ENCODE peak calls at places on chromosomes 2 and 18, in seven cellular contexts. One of them, this sample, is unnamed. For H3K36me3 and H3K27me3, the result is how much of the 10 kb centered on the place peaks cover.

GRCh38 chr18:58004317-58004716 is 39.7 kb upstream of the NEDD4L start:
- DNase-seq in GM23248: peak
- DNase-seq in heart left ventricle: no peak
- DNase-seq in fibroblast of lung: peak
- DNase-seq in neuronal stem cell: no peak
- DNase-seq in stomach: no peak
- DNase-seq in Peyer's patch: no peak
- DNase-seq in this sample: no peak

GRCh38 chr2:62010632-62011276 is 105.3 kb downstream of the COMMD1 start:
- DNase-seq in GM23248: no peak
- DNase-seq in heart left ventricle: no peak
- DNase-seq in neuronal stem cell: no peak
- DNase-seq in Peyer's patch: no peak
- DNase-seq in fibroblast of lung: no peak
- DNase-seq in stomach: no peak
- DNase-seq in this sample: no peak

GRCh38 chr2:117737846-117738245 is 76.6 kb upstream of the DDX18 start:
- DNase-seq in stomach: no peak
- DNase-seq in neuronal stem cell: no peak
- DNase-seq in heart left ventricle: no peak
- DNase-seq in Peyer's patch: no peak
- DNase-seq in fibroblast of lung: no peak
- DNase-seq in GM23248: no peak
- DNase-seq in this sample: no peak

GRCh38 chr2:64454316-64455030 is 511 bp downstream of the LGALSL start:
- DNase-seq in stomach: peak
- DNase-seq in neuronal stem cell: peak
- DNase-seq in GM23248: peak
- DNase-seq in fibroblast of lung: peak
- DNase-seq in Peyer's patch: peak
- DNase-seq in heart left ventricle: peak
- DNase-seq in this sample: peak

GRCh38 chr2:217890445-217890844 is 112.3 kb downstream of the TNS1 start:
- DNase-seq in stomach: no peak
- DNase-seq in heart left ventricle: peak
- DNase-seq in neuronal stem cell: no peak
- DNase-seq in GM23248: peak
- DNase-seq in fibroblast of lung: peak
- DNase-seq in Peyer's patch: no peak
- DNase-seq in this sample: no peak

GRCh38 chr2:97910403-97911209 is 85.1 kb downstream of the TMEM131 start:
- DNase-seq in Peyer's patch: no peak
- DNase-seq in heart left ventricle: no peak
- DNase-seq in stomach: no peak
- DNase-seq in fibroblast of lung: no peak
- DNase-seq in neuronal stem cell: no peak
- DNase-seq in GM23248: no peak
- DNase-seq in this sample: no peak

GRCh38 chr2:133959066-133959465 is 294.8 kb upstream of the MGAT5 start:
- DNase-seq in fibroblast of lung: no peak
- DNase-seq in GM23248: no peak
- DNase-seq in neuronal stem cell: no peak
- DNase-seq in heart left ventricle: no peak
- DNase-seq in Peyer's patch: no peak
- DNase-seq in stomach: no peak
- DNase-seq in this sample: no peak

GRCh38 chr2:32802877-32803276 is 143.9 kb upstream of the LTBP1 start:
- DNase-seq in neuronal stem cell: no peak
- DNase-seq in GM23248: no peak
- DNase-seq in fibroblast of lung: no peak
- DNase-seq in stomach: no peak
- DNase-seq in heart left ventricle: no peak
- DNase-seq in Peyer's patch: no peak
- DNase-seq in this sample: no peak

GRCh38 chr18:75083761-75084160 is 125.2 kb downstream of the PTGR3 start:
- DNase-seq in fibroblast of lung: no peak
- DNase-seq in GM23248: no peak
- DNase-seq in stomach: no peak
- DNase-seq in neuronal stem cell: no peak
- DNase-seq in heart left ventricle: no peak
- DNase-seq in Peyer's patch: no peak
- DNase-seq in this sample: no peak

GRCh38 chr18:75455249-75456183 is 28.0 kb upstream of the SMIM21 start:
- DNase-seq in stomach: no peak
- DNase-seq in heart left ventricle: no peak
- DNase-seq in Peyer's patch: no peak
- DNase-seq in fibroblast of lung: peak
- DNase-seq in GM23248: peak
- DNase-seq in neuronal stem cell: peak
- DNase-seq in this sample: no peak

GRCh38 chr2:101418704-101419663 is 31.7 kb upstream of the CREG2 start:
- DNase-seq in heart left ventricle: peak
- DNase-seq in stomach: peak
- DNase-seq in neuronal stem cell: peak
- DNase-seq in GM23248: peak
- DNase-seq in fibroblast of lung: peak
- DNase-seq in Peyer's patch: peak
- DNase-seq in this sample: peak

GRCh38 chr2:36408198-36408703 is 52.7 kb downstream of the CRIM1 start:
- DNase-seq in heart left ventricle: peak
- DNase-seq in fibroblast of lung: peak
- DNase-seq in stomach: no peak
- DNase-seq in GM23248: no peak
- DNase-seq in Peyer's patch: no peak
- DNase-seq in neuronal stem cell: peak
- DNase-seq in this sample: no peak

GRCh38 chr18:79511671-79512301 is 116.1 kb downstream of the NFATC1 start:
- DNase-seq in fibroblast of lung: no peak
- DNase-seq in stomach: peak
- DNase-seq in neuronal stem cell: no peak
- DNase-seq in Peyer's patch: peak
- DNase-seq in heart left ventricle: peak
- DNase-seq in GM23248: no peak
- DNase-seq in this sample: peak

GRCh38 chr2:167783266-167784070 is 463.9 kb downstream of the STK39 start:
- DNase-seq in GM23248: no peak
- DNase-seq in heart left ventricle: no peak
- DNase-seq in fibroblast of lung: peak
- DNase-seq in neuronal stem cell: no peak
- DNase-seq in stomach: no peak
- DNase-seq in Peyer's patch: no peak
- DNase-seq in this sample: no peak

GRCh38 chr2:23505218-23505983 is 120.4 kb downstream of the KLHL29 start:
- DNase-seq in heart left ventricle: no peak
- DNase-seq in GM23248: no peak
- DNase-seq in stomach: no peak
- DNase-seq in fibroblast of lung: no peak
- DNase-seq in neuronal stem cell: no peak
- DNase-seq in Peyer's patch: no peak
- DNase-seq in this sample: no peak

DNA sequence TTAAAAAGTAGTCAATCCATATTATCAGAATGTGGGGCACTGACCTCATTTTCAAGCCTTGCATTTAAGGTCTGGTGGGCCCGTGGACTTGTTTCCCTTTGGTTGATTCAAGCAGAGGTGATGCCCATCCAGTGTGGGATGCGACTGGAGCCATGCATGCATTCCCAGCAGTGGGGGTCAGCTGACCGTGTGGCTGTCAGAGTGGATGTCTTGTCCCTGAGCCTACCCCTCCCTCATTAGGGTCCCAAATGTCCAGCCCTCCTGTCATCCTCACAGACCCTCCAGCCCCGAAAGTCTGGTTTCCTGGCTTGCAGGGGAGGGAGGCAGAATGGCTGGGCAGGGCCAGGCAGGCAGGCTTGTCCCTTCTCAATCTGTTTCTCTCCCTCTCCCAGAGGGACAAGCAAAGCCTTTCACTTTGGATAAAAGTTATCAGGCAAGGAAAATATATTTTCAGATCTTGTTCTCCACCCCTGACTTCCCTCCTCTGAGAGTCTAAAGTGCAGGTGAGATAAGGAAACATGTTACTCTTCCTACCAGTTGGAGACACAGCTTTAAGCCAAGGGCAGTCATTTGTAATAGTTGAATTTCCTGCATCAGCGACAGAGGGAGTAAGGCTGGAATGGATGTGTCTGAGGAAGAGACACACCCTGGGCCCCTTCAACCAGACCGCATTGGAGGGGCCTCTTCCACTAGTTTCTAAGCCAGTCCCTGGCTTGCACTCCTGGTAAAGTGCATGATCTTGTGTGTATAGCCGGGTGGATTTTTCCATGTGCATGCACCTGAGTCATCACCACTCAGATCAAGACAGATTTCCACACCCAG is 67.1 kb upstream of the SH3RF3 start:
- DNase-seq in GM23248: no peak
- DNase-seq in fibroblast of lung: no peak
- DNase-seq in neuronal stem cell: no peak
- DNase-seq in Peyer's patch: no peak
- DNase-seq in stomach: no peak
- DNase-seq in heart left ventricle: no peak
- DNase-seq in this sample: no peak
- H3K27ac ChIP-seq in GM23248: no peak
- H3K27ac ChIP-seq in fibroblast of lung: no peak
- H3K27ac ChIP-seq in neuronal stem cell: no peak
- H3K27ac ChIP-seq in Peyer's patch: peak
- H3K27ac ChIP-seq in stomach: peak
- H3K27ac ChIP-seq in heart left ventricle: no peak
- H3K27ac ChIP-seq in this sample: no peak

GRCh38 chr18:10490401-10491289 is 35.2 kb upstream of the NAPG start:
- DNase-seq in stomach: no peak
- DNase-seq in fibroblast of lung: no peak
- DNase-seq in neuronal stem cell: no peak
- DNase-seq in GM23248: no peak
- DNase-seq in Peyer's patch: peak
- DNase-seq in heart left ventricle: no peak
- DNase-seq in this sample: peak

GRCh38 chr18:10485475-10485874 is 31.0 kb downstream of the APCDD1 start:
- DNase-seq in heart left ventricle: no peak
- DNase-seq in fibroblast of lung: no peak
- DNase-seq in neuronal stem cell: no peak
- DNase-seq in Peyer's patch: no peak
- DNase-seq in GM23248: no peak
- DNase-seq in stomach: no peak
- DNase-seq in this sample: no peak

GRCh38 chr18:10482985-10483949 is 28.8 kb downstream of the APCDD1 start:
- DNase-seq in GM23248: no peak
- DNase-seq in fibroblast of lung: no peak
- DNase-seq in heart left ventricle: peak
- DNase-seq in Peyer's patch: peak
- DNase-seq in stomach: no peak
- DNase-seq in neuronal stem cell: no peak
- DNase-seq in this sample: no peak

GRCh38 chr18:10487161-10487560 is 32.7 kb downstream of the APCDD1 start:
- DNase-seq in heart left ventricle: no peak
- DNase-seq in stomach: no peak
- DNase-seq in Peyer's patch: no peak
- DNase-seq in GM23248: no peak
- DNase-seq in neuronal stem cell: no peak
- DNase-seq in fibroblast of lung: no peak
- DNase-seq in this sample: no peak

DNA sequence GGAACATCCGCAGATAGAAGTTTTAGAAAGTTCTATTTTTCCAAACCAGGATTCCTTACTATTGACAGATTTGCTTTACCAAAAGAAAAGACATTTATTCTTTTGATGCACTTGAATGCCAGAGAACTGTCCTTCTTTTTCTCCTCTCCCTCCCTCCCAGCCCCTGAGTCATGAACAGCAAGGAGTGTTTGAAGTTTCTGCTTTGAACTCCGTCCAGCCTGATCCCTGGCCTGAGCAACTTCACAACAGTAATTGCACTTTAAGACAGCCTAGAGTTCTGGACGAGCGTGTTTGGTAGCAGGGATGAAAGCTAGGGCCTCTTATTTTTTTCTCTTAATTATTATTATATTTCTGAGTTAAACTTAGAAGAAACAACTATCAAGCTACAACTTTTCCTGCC is 33.6 kb downstream of the APCDD1 start:
- DNase-seq in stomach: no peak
- DNase-seq in Peyer's patch: no peak
- DNase-seq in GM23248: peak
- DNase-seq in fibroblast of lung: peak
- DNase-seq in heart left ventricle: no peak
- DNase-seq in neuronal stem cell: no peak
- DNase-seq in this sample: no peak
- H3K36me3 ChIP-seq in stomach: under half
- H3K36me3 ChIP-seq in Peyer's patch: under half
- H3K36me3 ChIP-seq in GM23248: under half
- H3K36me3 ChIP-seq in fibroblast of lung: under half
- H3K36me3 ChIP-seq in heart left ventricle: under half
- H3K36me3 ChIP-seq in neuronal stem cell: under half
- H3K36me3 ChIP-seq in this sample: under half

GRCh38 chr18:77032121-77032758 is 100.3 kb downstream of the MBP start:
- DNase-seq in stomach: no peak
- DNase-seq in GM23248: no peak
- DNase-seq in neuronal stem cell: no peak
- DNase-seq in heart left ventricle: no peak
- DNase-seq in Peyer's patch: no peak
- DNase-seq in fibroblast of lung: no peak
- DNase-seq in this sample: no peak

GRCh38 chr18:77033575-77033974 is 99.0 kb downstream of the MBP start:
- DNase-seq in GM23248: no peak
- DNase-seq in heart left ventricle: no peak
- DNase-seq in fibroblast of lung: no peak
- DNase-seq in neuronal stem cell: no peak
- DNase-seq in stomach: no peak
- DNase-seq in Peyer's patch: no peak
- DNase-seq in this sample: no peak

GRCh38 chr18:77025831-77026363 is 106.7 kb downstream of the MBP start:
- DNase-seq in fibroblast of lung: no peak
- DNase-seq in neuronal stem cell: no peak
- DNase-seq in Peyer's patch: no peak
- DNase-seq in heart left ventricle: no peak
- DNase-seq in GM23248: no peak
- DNase-seq in stomach: no peak
- DNase-seq in this sample: no peak

GRCh38 chr18:77031662-77032061 is 100.9 kb downstream of the MBP start:
- DNase-seq in GM23248: no peak
- DNase-seq in neuronal stem cell: no peak
- DNase-seq in fibroblast of lung: no peak
- DNase-seq in Peyer's patch: no peak
- DNase-seq in heart left ventricle: no peak
- DNase-seq in stomach: no peak
- DNase-seq in this sample: no peak

GRCh38 chr18:77030201-77030600 is 102.4 kb downstream of the MBP start:
- DNase-seq in fibroblast of lung: no peak
- DNase-seq in stomach: no peak
- DNase-seq in heart left ventricle: no peak
- DNase-seq in neuronal stem cell: no peak
- DNase-seq in Peyer's patch: no peak
- DNase-seq in GM23248: no peak
- DNase-seq in this sample: no peak
- H3K27me3 ChIP-seq in fibroblast of lung: under half
- H3K27me3 ChIP-seq in stomach: under half
- H3K27me3 ChIP-seq in heart left ventricle: under half
- H3K27me3 ChIP-seq in neuronal stem cell: under half
- H3K27me3 ChIP-seq in Peyer's patch: under half
- H3K27me3 ChIP-seq in GM23248: under half
- H3K27me3 ChIP-seq in this sample: under half

DNA sequence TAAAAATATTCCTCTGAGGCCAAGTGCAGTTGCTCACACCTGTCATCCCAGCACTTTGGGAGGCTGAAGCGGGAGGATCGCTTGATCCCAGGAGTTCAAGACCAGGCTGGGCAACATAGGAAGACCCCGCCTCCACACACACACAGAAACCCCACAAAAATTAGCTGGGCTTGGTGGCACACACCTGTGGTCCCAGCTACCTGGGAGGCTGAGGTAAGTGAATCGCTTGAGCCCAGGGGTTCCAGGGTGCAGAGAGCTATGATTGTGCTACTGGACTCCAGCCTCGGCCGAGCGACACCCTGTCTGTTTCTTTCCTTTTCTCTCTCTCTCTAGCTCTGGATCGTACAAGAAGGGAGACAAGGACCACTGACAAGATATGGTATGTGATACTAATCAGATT is 1.8 kb upstream of the XRCC5 start:
- DNase-seq in stomach: no peak
- DNase-seq in fibroblast of lung: no peak
- DNase-seq in heart left ventricle: no peak
- DNase-seq in Peyer's patch: no peak
- DNase-seq in GM23248: no peak
- DNase-seq in neuronal stem cell: no peak
- DNase-seq in this sample: no peak
- H3K27ac ChIP-seq in stomach: no peak
- H3K27ac ChIP-seq in fibroblast of lung: no peak
- H3K27ac ChIP-seq in heart left ventricle: no peak
- H3K27ac ChIP-seq in Peyer's patch: peak
- H3K27ac ChIP-seq in GM23248: no peak
- H3K27ac ChIP-seq in neuronal stem cell: peak
- H3K27ac ChIP-seq in this sample: no peak

This sample was measured in naive thymus-derived CD4-positive, alpha-beta T cell.